ENCODE peak calls at places on chromosomes 4 and X, in four cellular contexts. C is nucleus accumbens, Z is psoas muscle, E is AG08396. L is an unnamed sample.

GRCh38 chrX:132968282-132968681 is 9.9 kb upstream of the HS6ST2 start:
- DNase-seq in C (no peak), Z (no peak), E (no peak), L (no peak)

GRCh38 chrX:109987884-109988283 is 15.0 kb upstream of the TMEM164 start:
- DNase-seq in C (no peak), Z (no peak), E (no peak), L (no peak)

GRCh38 chr4:149511558-149512298 is 303.9 kb downstream of the IQCM start:
- DNase-seq in C (no peak), Z (no peak), E (no peak), L (no peak)

GRCh38 chr4:42588909-42589308 is 68.0 kb downstream of the ATP8A1 start:
- DNase-seq in C (no peak), Z (no peak), E (no peak), L (no peak)

GRCh38 chr4:19239565-19239964 is 1012.1 kb upstream of the SLIT2 start:
- DNase-seq in C (no peak), Z (no peak), E (no peak), L (no peak)

GRCh38 chrX:153924149-153924861 is 1.8 kb downstream of the ARHGAP4 start:
- DNase-seq in C (no peak), Z (no peak), E (peak), L (peak)

GRCh38 chr4:184689681-184690080 is 40.1 kb downstream of the PRIMPOL start:
- DNase-seq in C (no peak), Z (no peak), E (no peak), L (no peak)

GRCh38 chr4:169220854-169221311 is 49.9 kb downstream of the SH3RF1 start:
- DNase-seq in C (no peak), Z (no peak), E (no peak), L (no peak)

GRCh38 chr4:96120206-96120605 is 280.3 kb downstream of the PDHA2 start:
- DNase-seq in C (no peak), Z (no peak), E (no peak), L (no peak)

GRCh38 chr4:164731827-164732474 is 22.0 kb upstream of the SMIM31 start:
- DNase-seq in C (peak), Z (no peak), E (peak), L (no peak)

GRCh38 chrX:107729558-107730297 is 45.9 kb downstream of the TSC22D3 start:
- DNase-seq in C (no peak), Z (peak), E (no peak), L (peak)

GRCh38 chr4:15913631-15913970 is 24.9 kb downstream of the FGFBP1 start:
- DNase-seq in C (no peak), Z (no peak), E (peak), L (no peak)

GRCh38 chr4:55854132-55854531 is 684 bp downstream of the EXOC1 start:
- DNase-seq in C (no peak), Z (no peak), E (no peak), L (no peak)

GRCh38 chrX:72609313-72609712 is 36.7 kb upstream of the HDAC8 start:
- DNase-seq in C (no peak), Z (no peak), E (no peak), L (no peak)

GRCh38 chrX:17359500-17359899 is 15.5 kb upstream of the NHS start:
- DNase-seq in C (no peak), Z (no peak), E (no peak), L (no peak)

GRCh38 chr4:67765928-67766327 is 11.7 kb upstream of the GNRHR start:
- DNase-seq in C (no peak), Z (no peak), E (no peak), L (no peak)

GRCh38 chr4:126547352-126547751 is 1085.4 kb upstream of the INTU start:
- DNase-seq in C (no peak), Z (no peak), E (no peak), L (no peak)

GRCh38 chrX:153770606-153771175 is 6.6 kb downstream of the PLXNB3 start:
- DNase-seq in C (no peak), Z (peak), E (peak), L (no peak)

GRCh38 chr4:44661940-44662622 is 10.7 kb upstream of the YIPF7 start:
- DNase-seq in C (no peak), Z (no peak), E (no peak), L (no peak)

GRCh38 chrX:133307637-133308485 is 89.7 kb upstream of the TFDP3 start:
- DNase-seq in C (no peak), Z (no peak), E (peak), L (peak)

GRCh38 chr4:67871867-67872266 is 11.9 kb downstream of the TMPRSS11D start:
- DNase-seq in C (no peak), Z (no peak), E (peak), L (no peak)

GRCh38 chrX:104319346-104319745 is 64.6 kb upstream of the ESX1 start:
- DNase-seq in C (no peak), Z (no peak), E (no peak), L (no peak)

GRCh38 chr4:680931-681645 is 6.7 kb downstream of the MYL5 start:
- DNase-seq in C (no peak), Z (peak), E (peak), L (peak)

GRCh38 chr4:185101354-185101890 is 41.6 kb upstream of the SLC25A4 start:
- DNase-seq in C (no peak), Z (no peak), E (no peak), L (no peak)

GRCh38 chr4:107977966-107978705 is 11.6 kb upstream of the HADH start:
- DNase-seq in C (no peak), Z (no peak), E (no peak), L (no peak)

GRCh38 chr4:109803924-109804571 is 2.2 kb upstream of the CFI start:
- DNase-seq in C (no peak), Z (no peak), E (peak), L (no peak)

GRCh38 chrX:24148535-24149345 is 789 bp upstream of the ZFX start:
- DNase-seq in C (peak), Z (no peak), E (peak), L (peak)

GRCh38 chr4:156779046-156779445 is 192.6 kb downstream of the PDGFC start:
- DNase-seq in C (no peak), Z (no peak), E (no peak), L (peak)

GRCh38 chr4:102139132-102139573 is 206.1 kb downstream of the SLC39A8 start:
- DNase-seq in C (no peak), Z (no peak), E (no peak), L (no peak)

GRCh38 chr4:67052981-67053380 is 492.3 kb downstream of the CENPC start:
- DNase-seq in C (no peak), Z (no peak), E (no peak), L (no peak)

GRCh38 chr4:94484818-94485217 is 33.1 kb downstream of the PDLIM5 start:
- DNase-seq in C (no peak), Z (no peak), E (no peak), L (no peak)

GRCh38 chr4:147340111-147340510 is 140.8 kb upstream of the EDNRA start:
- DNase-seq in C (no peak), Z (no peak), E (peak), L (peak)

GRCh38 chr4:81453024-81453423 is 18.7 kb downstream of the RASGEF1B start:
- DNase-seq in C (no peak), Z (no peak), E (no peak), L (no peak)

GRCh38 chr4:1250527-1250812 is 1.5 kb upstream of the CTBP1 start:
- DNase-seq in C (no peak), Z (no peak), E (no peak), L (no peak)

GRCh38 chrX:10620121-10620699 is at the start of gene MID1:
- DNase-seq in C (peak), Z (peak), E (peak), L (peak)

GRCh38 chr4:153418581-153418980 is 47.6 kb upstream of the TMEM131L start:
- DNase-seq in C (no peak), Z (no peak), E (no peak), L (no peak)

GRCh38 chr4:106316773-106317409 is 541 bp downstream of the AIMP1 start:
- DNase-seq in C (no peak), Z (no peak), E (no peak), L (no peak)

GRCh38 chr4:188372051-188372450 is 232.8 kb downstream of the TRIML1 start:
- DNase-seq in C (no peak), Z (no peak), E (no peak), L (no peak)

L was measured in uterus.